ENCODE peak calls at places on chromosome 10, in six cellular contexts. A, O, S, Q, K and R are unnamed samples.

GRCh38 chr10:91800192-91800591 is 2.0 kb downstream of the TNKS2 start:
- DNase-seq in A (no peak), O (no peak), S (no peak), Q (no peak), K (no peak), R (no peak)

GRCh38 chr10:84135836-84136235 is 3.5 kb upstream of the GHITM start:
- DNase-seq in A (no peak), O (no peak), S (no peak), Q (no peak), K (no peak), R (no peak)

GRCh38 chr10:97571622-97572021 is 957 bp upstream of the ANKRD2 start:
- DNase-seq in A (no peak), O (no peak), S (no peak), Q (no peak), K (no peak), R (no peak)

GRCh38 chr10:78973901-78974408 is 94.8 kb upstream of the ZMIZ1 start:
- DNase-seq in A (peak; percentile 87), O (peak; percentile 79), S (peak; percentile 73), Q (no peak), K (no peak), R (peak; percentile 43)

GRCh38 chr10:1380075-1380793 is 324.0 kb downstream of the WDR37 start:
- DNase-seq in A (peak; percentile 1), O (peak; percentile 1), S (no peak), Q (no peak), K (no peak), R (no peak)

GRCh38 chr10:21173433-21173963 is 276.4 kb upstream of the NEBL start:
- DNase-seq in A (peak; percentile 11), O (peak; percentile 45), S (peak; percentile 50), Q (no peak), K (no peak), R (no peak)

GRCh38 chr10:52488606-52489485 is 174.8 kb downstream of the DKK1 start:
- DNase-seq in A (no peak), O (no peak), S (peak; percentile 44), Q (no peak), K (no peak), R (no peak)

GRCh38 chr10:103763374-103764202 is 91.8 kb downstream of the SH3PXD2A start:
- DNase-seq in A (no peak), O (no peak), S (no peak), Q (no peak), K (no peak), R (no peak)

GRCh38 chr10:25696013-25696708 is 237.9 kb upstream of the MYO3A start:
- DNase-seq in A (no peak), O (no peak), S (no peak), Q (no peak), K (no peak), R (no peak)

GRCh38 chr10:123891147-123892011 is at the start of gene CPXM2:
- DNase-seq in A (peak; percentile 20), O (peak; percentile 42), S (no peak), Q (no peak), K (no peak), R (no peak)

GRCh38 chr10:4834896-4835405 is 8.9 kb downstream of the AKR1E2 start:
- DNase-seq in A (no peak), O (no peak), S (no peak), Q (no peak), K (no peak), R (no peak)

GRCh38 chr10:93415693-93416092 is 66.4 kb downstream of the MYOF start:
- DNase-seq in A (no peak), O (no peak), S (no peak), Q (no peak), K (no peak), R (no peak)
- TF ChIP-seq CTCF in A (no peak), O (no peak), S (peak; percentile 31), Q (no peak), K (no peak), R (no peak)

GRCh38 chr10:19832624-19833507 is 16.6 kb downstream of the PLXDC2 start:
- DNase-seq in A (no peak), O (peak; percentile 26), S (peak; percentile 26), Q (no peak), K (no peak), R (no peak)
- TF ChIP-seq CTCF in A (no peak), O (no peak), S (no peak), Q (no peak), K (no peak), R (no peak)

GRCh38 chr10:113051456-113051855 is 101.4 kb downstream of the TCF7L2 start:
- DNase-seq in A (no peak), O (no peak), S (no peak), Q (no peak), K (no peak), R (no peak)

GRCh38 chr10:113049881-113050280 is 99.8 kb downstream of the TCF7L2 start:
- DNase-seq in A (no peak), O (no peak), S (no peak), Q (no peak), K (no peak), R (no peak)

GRCh38 chr10:113053091-113053490 is 103.0 kb downstream of the TCF7L2 start:
- DNase-seq in A (no peak), O (no peak), S (no peak), Q (no peak), K (no peak), R (no peak)

GRCh38 chr10:113053881-113054280 is 103.8 kb downstream of the TCF7L2 start:
- DNase-seq in A (peak; percentile 55), O (no peak), S (no peak), Q (no peak), K (no peak), R (no peak)

GRCh38 chr10:113052076-113052830 is 102.2 kb downstream of the TCF7L2 start:
- DNase-seq in A (no peak), O (no peak), S (no peak), Q (no peak), K (no peak), R (no peak)
- TF ChIP-seq CTCF in A (no peak), O (peak; percentile 11), S (peak; percentile 29), Q (no peak), K (no peak), R (no peak)

GRCh38 chr10:125161570-125162139 is 1.3 kb upstream of the CTBP2 start:
- DNase-seq in A (peak; percentile 37), O (peak; percentile 42), S (peak; percentile 55), Q (no peak), K (peak; percentile 70), R (no peak)
- TF ChIP-seq CTCF in A (peak; percentile 53), O (peak; percentile 29), S (no peak), Q (no peak), K (no peak), R (no peak)

DNA sequence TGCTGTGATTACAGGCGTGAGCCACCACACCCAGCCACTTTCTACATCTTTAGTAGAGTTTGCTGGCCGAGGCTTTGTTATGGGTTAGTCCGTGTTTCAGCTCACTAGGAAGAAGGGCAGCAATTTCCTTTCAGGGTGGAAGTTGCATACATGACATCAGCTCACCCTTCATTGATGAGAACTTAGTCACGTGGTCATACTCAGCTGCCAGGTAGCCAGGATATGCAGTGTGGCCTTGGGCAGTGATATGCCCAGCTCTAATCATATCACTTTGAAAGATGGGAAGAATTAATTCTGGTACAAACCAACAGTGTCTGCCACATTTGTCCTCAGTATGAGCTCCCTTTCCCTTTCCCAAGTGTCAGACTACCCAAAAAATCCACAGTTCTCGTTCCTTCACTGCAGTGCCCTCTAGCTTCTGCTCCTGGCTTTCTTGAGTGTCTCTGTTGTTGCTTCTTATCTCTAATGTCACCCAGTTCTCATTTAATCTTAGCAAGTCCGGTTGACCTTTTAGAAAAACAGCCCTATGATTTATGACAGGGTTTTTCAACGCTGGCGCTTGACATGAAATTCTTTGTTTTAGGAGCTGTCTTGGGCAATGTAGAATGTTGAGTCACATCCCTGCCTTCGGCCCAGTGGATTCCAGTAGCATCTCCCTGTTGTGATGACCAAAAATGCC is 108.7 kb upstream of the ITGB1 start:
- DNase-seq in A (no peak), O (no peak), S (no peak), Q (no peak), K (no peak), R (no peak)
- TF ChIP-seq CTCF in A (no peak), O (no peak), S (peak; percentile 42), Q (no peak), K (no peak), R (no peak)

GRCh38 chr10:17292375-17292774 is 64.3 kb downstream of the VIM start:
- DNase-seq in A (no peak), O (no peak), S (no peak), Q (no peak), K (no peak), R (no peak)

GRCh38 chr10:17289763-17290162 is 61.7 kb downstream of the VIM start:
- DNase-seq in A (no peak), O (no peak), S (no peak), Q (no peak), K (no peak), R (no peak)

GRCh38 chr10:17286562-17287089 is 58.6 kb downstream of the VIM start:
- DNase-seq in A (no peak), O (no peak), S (no peak), Q (no peak), K (no peak), R (no peak)

GRCh38 chr10:17287151-17287550 is 59.1 kb downstream of the VIM start:
- DNase-seq in A (no peak), O (no peak), S (no peak), Q (no peak), K (no peak), R (no peak)

DNA sequence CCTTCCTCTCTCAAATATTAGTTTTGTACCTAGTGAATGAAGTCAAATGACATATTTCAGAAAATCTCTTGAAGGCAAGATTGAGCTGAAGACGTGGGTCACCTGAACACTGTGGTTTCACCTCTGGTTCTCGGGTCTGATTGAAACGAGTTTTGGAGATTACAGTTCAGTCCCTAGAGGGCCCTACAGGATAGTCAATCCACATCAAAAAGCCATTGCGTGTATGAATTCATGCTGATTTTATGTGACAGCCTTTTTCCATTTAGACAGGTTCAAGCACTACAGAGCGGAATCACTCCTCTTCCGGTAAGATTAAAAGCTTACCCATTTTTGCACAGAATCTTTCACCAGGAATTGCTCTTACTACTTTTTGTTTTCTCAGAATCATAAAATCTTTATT is 62.2 kb downstream of the VIM start:
- DNase-seq in A (no peak), O (no peak), S (no peak), Q (no peak), K (no peak), R (no peak)
- TF ChIP-seq CTCF in A (no peak), O (no peak), S (no peak), Q (no peak), K (no peak), R (no peak)

DNA sequence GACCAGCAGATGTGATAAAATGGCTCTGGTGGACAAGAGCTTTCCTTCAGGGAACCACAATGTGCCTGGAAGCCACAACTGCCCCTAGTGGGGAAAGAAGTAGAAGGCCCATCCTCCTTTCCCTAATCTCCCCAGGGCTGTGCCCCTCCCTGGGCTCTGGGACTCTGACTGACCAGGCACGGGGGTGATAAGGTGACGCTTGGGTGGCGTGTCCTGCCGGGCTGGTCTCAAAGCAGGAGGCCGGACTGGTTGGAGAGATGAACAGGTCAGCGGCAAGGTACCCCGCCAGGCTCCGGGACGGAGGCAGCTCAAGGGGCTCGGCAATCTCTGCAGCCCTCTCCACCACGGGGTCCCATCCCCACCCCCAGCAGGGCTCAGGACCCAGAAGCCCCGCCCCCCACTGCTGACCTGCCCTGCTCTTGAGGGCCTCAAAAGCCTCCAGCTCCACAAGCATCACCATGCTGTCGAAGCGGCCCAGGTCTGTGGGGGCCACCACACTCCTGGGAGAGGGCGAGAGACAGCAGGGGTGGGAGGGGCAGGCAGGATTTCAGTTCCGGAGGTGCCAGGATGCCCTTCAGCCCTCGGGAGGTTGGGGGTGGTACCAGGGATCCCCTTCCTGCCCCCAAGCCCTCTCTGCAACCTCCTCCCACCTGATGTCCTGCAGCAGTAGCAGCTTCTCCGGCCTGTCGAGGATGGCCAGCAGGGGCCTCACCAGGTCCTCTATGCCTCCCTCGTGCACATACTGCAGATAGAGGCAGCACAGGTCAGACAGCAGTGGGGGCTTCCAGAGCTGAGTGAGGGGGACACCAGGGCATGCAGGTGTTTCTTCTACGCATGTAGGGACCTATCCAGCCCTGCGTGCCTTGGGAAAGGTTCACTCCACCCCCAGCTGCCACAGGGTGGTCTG is 12.2 kb downstream of the LZTS2 start:
- DNase-seq in A (peak; percentile 33), O (no peak), S (peak; percentile 71), Q (no peak), K (no peak), R (no peak)
- TF ChIP-seq CTCF in A (peak; percentile 18), O (peak; percentile 40), S (peak; percentile 43), Q (no peak), K (no peak), R (no peak)